ENCODE peak calls at places on chromosome 22, in nine cellular contexts. X, U, W, Q, J, H, F, G and N are unnamed samples.

GRCh38 chr22:45208993-45209838 is 31.5 kb downstream of the KIAA0930 start:
- DNase-seq in X (peak), U (no peak), W (peak), Q (peak), J (peak), H (peak), F (peak), G (no peak), N (peak)

GRCh38 chr22:47553436-47553835 is 791.0 kb downstream of the TBC1D22A start:
- DNase-seq in X (no peak), U (no peak), W (no peak), Q (no peak), J (no peak), H (peak), F (no peak), G (no peak), N (no peak)

GRCh38 chr22:20062766-20063083 is 17.3 kb upstream of the DGCR8 start:
- DNase-seq in X (no peak), U (no peak), W (peak), Q (peak), J (peak), H (no peak), F (no peak), G (no peak), N (no peak)

GRCh38 chr22:17918840-17919239 is 105.5 kb downstream of the MICAL3 start:
- DNase-seq in X (no peak), U (no peak), W (no peak), Q (no peak), J (no peak), H (no peak), F (no peak), G (no peak), N (peak)

GRCh38 chr22:23248583-23248982 is 68.3 kb downstream of the BCR start:
- DNase-seq in X (peak), U (no peak), W (no peak), Q (no peak), J (no peak), H (no peak), F (no peak), G (no peak), N (no peak)

GRCh38 chr22:17257578-17257977 is 38.3 kb upstream of the ADA2 start:
- DNase-seq in X (no peak), U (no peak), W (no peak), Q (no peak), J (no peak), H (no peak), F (no peak), G (no peak), N (no peak)

GRCh38 chr22:39098026-39098425 is 982 bp downstream of the APOBEC3H start:
- DNase-seq in X (peak), U (no peak), W (no peak), Q (no peak), J (no peak), H (no peak), F (no peak), G (no peak), N (no peak)

GRCh38 chr22:37848587-37849088 is 581 bp upstream of the EIF3L start:
- DNase-seq in X (no peak), U (no peak), W (no peak), Q (peak), J (no peak), H (no peak), F (no peak), G (no peak), N (no peak)

GRCh38 chr22:43151251-43152000 is at the start of gene TSPO:
- DNase-seq in X (peak), U (peak), W (no peak), Q (peak), J (no peak), H (peak), F (peak), G (peak), N (peak)

GRCh38 chr22:22655452-22656108 is 11.2 kb downstream of the GGTLC2 start:
- DNase-seq in X (no peak), U (no peak), W (no peak), Q (no peak), J (no peak), H (no peak), F (no peak), G (no peak), N (no peak)

GRCh38 chr22:30802202-30803166 is 107.8 kb downstream of the OSBP2 start:
- DNase-seq in X (peak), U (peak), W (peak), Q (peak), J (peak), H (peak), F (peak), G (peak), N (peak)

GRCh38 chr22:29871684-29872083 is 11.3 kb upstream of the MTMR3 start:
- DNase-seq in X (peak), U (no peak), W (no peak), Q (no peak), J (no peak), H (peak), F (no peak), G (no peak), N (no peak)

GRCh38 chr22:45253039-45253641 is 12.4 kb upstream of the KIAA0930 start:
- DNase-seq in X (no peak), U (no peak), W (no peak), Q (no peak), J (no peak), H (no peak), F (no peak), G (no peak), N (no peak)

GRCh38 chr22:39559456-39560105 is 11.0 kb upstream of the CACNA1I start:
- DNase-seq in X (no peak), U (peak), W (no peak), Q (peak), J (no peak), H (no peak), F (no peak), G (no peak), N (no peak)

GRCh38 chr22:26482171-26482570 is 1.4 kb downstream of the HPS4 start:
- DNase-seq in X (no peak), U (no peak), W (no peak), Q (no peak), J (no peak), H (no peak), F (no peak), G (no peak), N (no peak)

GRCh38 chr22:19875531-19876313 is 21.0 kb upstream of the GNB1L start:
- DNase-seq in X (peak), U (no peak), W (no peak), Q (peak), J (no peak), H (peak), F (no peak), G (no peak), N (no peak)

GRCh38 chr22:17957683-17958082 is 66.7 kb downstream of the MICAL3 start:
- DNase-seq in X (no peak), U (no peak), W (no peak), Q (peak), J (no peak), H (no peak), F (no peak), G (no peak), N (no peak)

GRCh38 chr22:45505991-45506743 is 3.5 kb downstream of the FBLN1 start:
- DNase-seq in X (no peak), U (no peak), W (no peak), Q (no peak), J (no peak), H (no peak), F (no peak), G (no peak), N (no peak)

GRCh38 chr22:36405671-36406070 is 17.9 kb upstream of the MYH9 start:
- DNase-seq in X (no peak), U (no peak), W (no peak), Q (peak), J (no peak), H (no peak), F (no peak), G (peak), N (no peak)

GRCh38 chr22:49967333-49968241 is 7.0 kb downstream of the PIM3 start:
- DNase-seq in X (peak), U (no peak), W (no peak), Q (peak), J (no peak), H (peak), F (peak), G (peak), N (no peak)

GRCh38 chr22:30940655-30941362 is 27.8 kb downstream of the MORC2 start:
- DNase-seq in X (no peak), U (no peak), W (no peak), Q (no peak), J (no peak), H (no peak), F (no peak), G (no peak), N (no peak)

GRCh38 chr22:22085702-22086500 is 103.3 kb upstream of the TOP3B start:
- DNase-seq in X (no peak), U (no peak), W (no peak), Q (no peak), J (no peak), H (no peak), F (no peak), G (no peak), N (peak)

GRCh38 chr22:17945851-17946690 is 78.3 kb downstream of the MICAL3 start:
- DNase-seq in X (no peak), U (no peak), W (no peak), Q (no peak), J (no peak), H (peak), F (no peak), G (no peak), N (no peak)

GRCh38 chr22:45552017-45552411 is 49.3 kb downstream of the FBLN1 start:
- DNase-seq in X (no peak), U (no peak), W (no peak), Q (no peak), J (no peak), H (no peak), F (no peak), G (no peak), N (no peak)

GRCh38 chr22:49037701-49038245 is 789.9 kb downstream of the BRD1 start:
- DNase-seq in X (no peak), U (no peak), W (no peak), Q (no peak), J (no peak), H (no peak), F (no peak), G (no peak), N (no peak)

GRCh38 chr22:19873960-19874306 is 19.3 kb upstream of the GNB1L start:
- DNase-seq in X (no peak), U (no peak), W (no peak), Q (no peak), J (no peak), H (no peak), F (no peak), G (no peak), N (no peak)

GRCh38 chr22:50313600-50313999 is 6.2 kb upstream of the PLXNB2 start:
- DNase-seq in X (no peak), U (no peak), W (no peak), Q (no peak), J (no peak), H (no peak), F (no peak), G (no peak), N (no peak)

GRCh38 chr22:49754674-49755590 is 72.7 kb downstream of the BRD1 start:
- DNase-seq in X (peak), U (no peak), W (no peak), Q (no peak), J (no peak), H (peak), F (no peak), G (no peak), N (no peak)

GRCh38 chr22:49869855-49870712 is 16.4 kb downstream of the ZBED4 start:
- DNase-seq in X (no peak), U (no peak), W (no peak), Q (no peak), J (no peak), H (no peak), F (no peak), G (no peak), N (no peak)

GRCh38 chr22:39658367-39658766 is 87.8 kb downstream of the CACNA1I start:
- DNase-seq in X (no peak), U (no peak), W (no peak), Q (no peak), J (no peak), H (no peak), F (no peak), G (no peak), N (no peak)

GRCh38 chr22:30828187-30829155 is 133.8 kb downstream of the OSBP2 start:
- DNase-seq in X (no peak), U (no peak), W (no peak), Q (no peak), J (no peak), H (no peak), F (no peak), G (no peak), N (no peak)